ENCODE peak calls at places on chromosomes 11 and 22, in five cellular contexts. D, P, C, T and J are unnamed samples.

GRCh38 chr11:1005913-1006312 is 30.6 kb downstream of the MUC6 start:
- DNase-seq in P (peak; percentile 95), C (no peak), D (peak; percentile 48), T (no peak), J (no peak)

GRCh38 chr11:17013548-17014320 is 480 bp downstream of the PLEKHA7 start:
- DNase-seq in D (no peak), T (peak; percentile 59), P (peak; percentile 35), C (no peak), J (no peak)

GRCh38 chr22:40107244-40107643 is 70.5 kb upstream of the TNRC6B start:
- DNase-seq in D (peak; percentile 28), P (no peak), T (no peak), C (no peak), J (no peak)

GRCh38 chr11:121931748-121932352 is 184.2 kb downstream of the BLID start:
- DNase-seq in P (no peak), T (no peak), C (no peak), D (peak; percentile 11), J (no peak)

GRCh38 chr11:65890324-65891179 is at the start of gene CCDC85B:
- DNase-seq in C (peak; percentile 73), T (peak; percentile 97), P (peak; percentile 96), D (peak; percentile 97), J (peak; percentile 100)

GRCh38 chr11:69535928-69536327 is 54.5 kb downstream of the LINC01488 start:
- DNase-seq in C (no peak), P (no peak), D (no peak), T (no peak), J (peak; percentile 41)

GRCh38 chr22:30485362-30485988 is 13.7 kb upstream of the SEC14L3 start:
- DNase-seq in T (peak; percentile 84), D (peak; percentile 52), C (no peak), P (peak; percentile 40), J (peak; percentile 83)

GRCh38 chr11:2098691-2099522 is 40.3 kb downstream of the IGF2 start:
- DNase-seq in D (no peak), C (no peak), T (no peak), P (no peak), J (peak; percentile 31)

GRCh38 chr11:10581481-10582019 is 13.1 kb upstream of the LYVE1 start:
- DNase-seq in C (no peak), T (no peak), P (no peak), D (no peak), J (no peak)

GRCh38 chr22:41110968-41111367 is 18.6 kb downstream of the EP300 start:
- DNase-seq in C (no peak), D (no peak), T (no peak), P (no peak), J (no peak)

GRCh38 chr22:40040927-40041326 is 46.2 kb downstream of the FAM83F start:
- DNase-seq in T (no peak), C (peak; percentile 59), D (no peak), P (peak; percentile 27), J (no peak)

GRCh38 chr11:79501688-79502087 is 60.9 kb upstream of the TENM4 start:
- DNase-seq in P (no peak), T (no peak), D (no peak), C (no peak), J (no peak)

GRCh38 chr22:23103199-23103954 is 33.1 kb downstream of the GNAZ start:
- DNase-seq in D (no peak), P (no peak), C (no peak), T (no peak), J (no peak)

GRCh38 chr11:102172127-102172848 is 62.0 kb downstream of the YAP1 start:
- DNase-seq in P (no peak), C (no peak), T (no peak), D (peak; percentile 63), J (no peak)

GRCh38 chr22:31080848-31081649 is at the start of gene SMTN:
- DNase-seq in C (peak; percentile 65), T (peak; percentile 95), D (peak; percentile 91), P (peak; percentile 78), J (peak; percentile 89)

GRCh38 chr22:50696799-50697561 is 24.4 kb downstream of the SHANK3 start:
- DNase-seq in T (peak; percentile 76), C (no peak), D (peak; percentile 10), P (peak; percentile 27), J (peak; percentile 42)

GRCh38 chr11:116576523-116576922 is 196.3 kb downstream of the BUD13 start:
- DNase-seq in C (no peak), P (no peak), D (no peak), T (no peak), J (no peak)

GRCh38 chr22:30294830-30295229 is 5.5 kb upstream of the CASTOR1 start:
- DNase-seq in T (no peak), C (no peak), P (no peak), D (no peak), J (no peak)

GRCh38 chr11:64324692-64325469 is 7.0 kb downstream of the PRDX5 start:
- DNase-seq in T (no peak), C (no peak), P (no peak), D (no peak), J (no peak)

GRCh38 chr22:30474683-30475424 is 3.0 kb upstream of the SEC14L3 start:
- DNase-seq in C (peak; percentile 48), T (peak; percentile 18), P (peak; percentile 38), D (no peak), J (peak; percentile 5)

GRCh38 chr11:116170526-116171120 is 602.2 kb downstream of the BUD13 start:
- DNase-seq in D (no peak), C (no peak), T (peak; percentile 41), P (peak; percentile 29), J (no peak)

GRCh38 chr22:39237276-39238123 is 7.3 kb downstream of the PDGFB start:
- DNase-seq in T (no peak), C (no peak), P (peak; percentile 26), D (no peak), J (no peak)

GRCh38 chr11:19553683-19554333 is 158.8 kb upstream of the NAV2 start:
- DNase-seq in C (peak; percentile 75), P (peak; percentile 64), D (peak; percentile 69), T (peak; percentile 87), J (no peak)

GRCh38 chr22:21714059-21714770 is 21.4 kb downstream of the YPEL1 start:
- DNase-seq in D (no peak), C (no peak), P (no peak), T (no peak), J (no peak)

GRCh38 chr22:46064966-46065666 is 85.2 kb upstream of the PPARA start:
- DNase-seq in C (no peak), P (no peak), T (no peak), D (peak; percentile 56), J (no peak)

GRCh38 chr22:20239951-20240773 is 28.0 kb downstream of the RTN4R start:
- DNase-seq in C (no peak), D (peak; percentile 22), P (no peak), T (peak; percentile 36), J (no peak)

GRCh38 chr11:698493-699115 is 3.0 kb downstream of the TMEM80 start:
- DNase-seq in D (no peak), C (no peak), P (no peak), T (no peak), J (no peak)

GRCh38 chr11:117606807-117607206 is 190.2 kb downstream of the DSCAML1 start:
- DNase-seq in C (no peak), P (no peak), D (no peak), T (no peak), J (no peak)

GRCh38 chr11:126628790-126629621 is 273.5 kb downstream of the ST3GAL4 start:
- DNase-seq in C (no peak), T (no peak), D (peak; percentile 36), P (peak; percentile 72), J (no peak)

GRCh38 chr11:8291421-8292350 is 28.0 kb upstream of the LMO1 start:
- DNase-seq in D (no peak), C (no peak), P (no peak), T (no peak), J (peak; percentile 35)